ENCODE peak calls at places on chromosome 22, in five cellular contexts. One of them, this sample, is unnamed.

GRCh38 chr22:46390105-46390651 is 54.7 kb downstream of the TRMU start:
- DNase-seq in mammary epithelial cell: no peak
- DNase-seq in heart right ventricle: no peak
- DNase-seq in prostate gland: no peak
- DNase-seq in transverse colon: no peak
- DNase-seq in this sample: no peak

GRCh38 chr22:37225481-37225880 is 13.2 kb upstream of the SSTR3 start:
- DNase-seq in mammary epithelial cell: no peak
- DNase-seq in heart right ventricle: no peak
- DNase-seq in prostate gland: no peak
- DNase-seq in transverse colon: peak; percentile 35
- DNase-seq in this sample: no peak

GRCh38 chr22:26702906-26703830 is 45.8 kb downstream of the MIAT start:
- DNase-seq in mammary epithelial cell: peak; percentile 13
- DNase-seq in heart right ventricle: no peak
- DNase-seq in prostate gland: no peak
- DNase-seq in transverse colon: no peak
- DNase-seq in this sample: no peak

GRCh38 chr22:30717331-30717921 is 22.8 kb downstream of the OSBP2 start:
- DNase-seq in mammary epithelial cell: peak; percentile 85
- DNase-seq in heart right ventricle: no peak
- DNase-seq in prostate gland: no peak
- DNase-seq in transverse colon: no peak
- DNase-seq in this sample: no peak

GRCh38 chr22:43142881-43143562 is at the start of gene MCAT:
- DNase-seq in mammary epithelial cell: peak; percentile 76
- DNase-seq in heart right ventricle: peak; percentile 82
- DNase-seq in prostate gland: peak; percentile 75
- DNase-seq in transverse colon: peak; percentile 90
- DNase-seq in this sample: peak; percentile 70

GRCh38 chr22:25852223-25852622 is 110.2 kb downstream of the MYO18B start:
- DNase-seq in mammary epithelial cell: no peak
- DNase-seq in heart right ventricle: no peak
- DNase-seq in prostate gland: no peak
- DNase-seq in transverse colon: no peak
- DNase-seq in this sample: no peak

GRCh38 chr22:36510384-36510783 is 3.5 kb upstream of the FOXRED2 start:
- DNase-seq in mammary epithelial cell: no peak
- DNase-seq in heart right ventricle: no peak
- DNase-seq in prostate gland: no peak
- DNase-seq in transverse colon: no peak
- DNase-seq in this sample: no peak

GRCh38 chr22:25057013-25057881 is 104.7 kb downstream of the KIAA1671 start:
- DNase-seq in mammary epithelial cell: peak; percentile 30
- DNase-seq in heart right ventricle: peak; percentile 46
- DNase-seq in prostate gland: peak; percentile 58
- DNase-seq in transverse colon: peak; percentile 82
- DNase-seq in this sample: peak; percentile 78

GRCh38 chr22:17785185-17786184 is 11.2 kb upstream of the BID start:
- DNase-seq in mammary epithelial cell: peak; percentile 39
- DNase-seq in heart right ventricle: peak; percentile 45
- DNase-seq in prostate gland: peak; percentile 34
- DNase-seq in transverse colon: peak; percentile 84
- DNase-seq in this sample: peak; percentile 57

GRCh38 chr22:40325315-40325714 is 21.0 kb upstream of the ADSL start:
- DNase-seq in mammary epithelial cell: no peak
- DNase-seq in heart right ventricle: no peak
- DNase-seq in prostate gland: no peak
- DNase-seq in transverse colon: no peak
- DNase-seq in this sample: no peak

GRCh38 chr22:41779889-41780505 is 20.5 kb upstream of the CCDC134 start:
- DNase-seq in mammary epithelial cell: no peak
- DNase-seq in heart right ventricle: no peak
- DNase-seq in prostate gland: no peak
- DNase-seq in transverse colon: no peak
- DNase-seq in this sample: no peak

GRCh38 chr22:24188705-24189248 is 7.5 kb downstream of the SUSD2 start:
- DNase-seq in mammary epithelial cell: peak; percentile 14
- DNase-seq in heart right ventricle: no peak
- DNase-seq in prostate gland: no peak
- DNase-seq in transverse colon: no peak
- DNase-seq in this sample: no peak

GRCh38 chr22:43293259-43293658 is 49.9 kb downstream of the SCUBE1 start:
- DNase-seq in mammary epithelial cell: no peak
- DNase-seq in heart right ventricle: no peak
- DNase-seq in prostate gland: peak; percentile 17
- DNase-seq in transverse colon: peak; percentile 58
- DNase-seq in this sample: no peak

GRCh38 chr22:38731703-38732161 is 24.1 kb downstream of the SUN2 start:
- DNase-seq in mammary epithelial cell: no peak
- DNase-seq in heart right ventricle: no peak
- DNase-seq in prostate gland: no peak
- DNase-seq in transverse colon: no peak
- DNase-seq in this sample: no peak

GRCh38 chr22:21779444-21779843 is 43.9 kb upstream of the YPEL1 start:
- DNase-seq in mammary epithelial cell: no peak
- DNase-seq in heart right ventricle: no peak
- DNase-seq in prostate gland: no peak
- DNase-seq in transverse colon: no peak
- DNase-seq in this sample: no peak

GRCh38 chr22:45552580-45553332 is 50.1 kb downstream of the FBLN1 start:
- DNase-seq in mammary epithelial cell: peak; percentile 87
- DNase-seq in heart right ventricle: peak; percentile 73
- DNase-seq in prostate gland: no peak
- DNase-seq in transverse colon: peak; percentile 44
- DNase-seq in this sample: no peak

GRCh38 chr22:23181763-23182288 is 1.5 kb downstream of the BCR start:
- DNase-seq in mammary epithelial cell: no peak
- DNase-seq in heart right ventricle: no peak
- DNase-seq in prostate gland: no peak
- DNase-seq in transverse colon: no peak
- DNase-seq in this sample: no peak

GRCh38 chr22:29946220-29946619 is 63.2 kb downstream of the MTMR3 start:
- DNase-seq in mammary epithelial cell: no peak
- DNase-seq in heart right ventricle: no peak
- DNase-seq in prostate gland: no peak
- DNase-seq in transverse colon: no peak
- DNase-seq in this sample: no peak

GRCh38 chr22:44473580-44473979 is 24.5 kb downstream of the RTL6 start:
- DNase-seq in mammary epithelial cell: no peak
- DNase-seq in heart right ventricle: no peak
- DNase-seq in prostate gland: no peak
- DNase-seq in transverse colon: no peak
- DNase-seq in this sample: no peak

GRCh38 chr22:35266277-35266676 is 9.0 kb downstream of the HMGXB4 start:
- DNase-seq in mammary epithelial cell: no peak
- DNase-seq in heart right ventricle: no peak
- DNase-seq in prostate gland: peak; percentile 20
- DNase-seq in transverse colon: no peak
- DNase-seq in this sample: no peak

GRCh38 chr22:32202539-32203180 is 2.2 kb downstream of the RFPL2 start:
- DNase-seq in mammary epithelial cell: peak; percentile 51
- DNase-seq in heart right ventricle: peak; percentile 18
- DNase-seq in prostate gland: peak; percentile 53
- DNase-seq in transverse colon: peak; percentile 71
- DNase-seq in this sample: no peak

GRCh38 chr22:17633217-17633997 is 4.9 kb upstream of the ATP6V1E1 start:
- DNase-seq in mammary epithelial cell: peak; percentile 97
- DNase-seq in heart right ventricle: no peak
- DNase-seq in prostate gland: peak; percentile 67
- DNase-seq in transverse colon: no peak
- DNase-seq in this sample: no peak

GRCh38 chr22:47676685-47677084 is 914.2 kb downstream of the TBC1D22A start:
- DNase-seq in mammary epithelial cell: no peak
- DNase-seq in heart right ventricle: no peak
- DNase-seq in prostate gland: no peak
- DNase-seq in transverse colon: no peak
- DNase-seq in this sample: no peak

GRCh38 chr22:47674600-47674999 is 912.1 kb downstream of the TBC1D22A start:
- DNase-seq in mammary epithelial cell: no peak
- DNase-seq in heart right ventricle: no peak
- DNase-seq in prostate gland: no peak
- DNase-seq in transverse colon: no peak
- DNase-seq in this sample: no peak

GRCh38 chr22:47678048-47678447 is 915.6 kb downstream of the TBC1D22A start:
- DNase-seq in mammary epithelial cell: no peak
- DNase-seq in heart right ventricle: no peak
- DNase-seq in prostate gland: no peak
- DNase-seq in transverse colon: no peak
- DNase-seq in this sample: no peak

DNA sequence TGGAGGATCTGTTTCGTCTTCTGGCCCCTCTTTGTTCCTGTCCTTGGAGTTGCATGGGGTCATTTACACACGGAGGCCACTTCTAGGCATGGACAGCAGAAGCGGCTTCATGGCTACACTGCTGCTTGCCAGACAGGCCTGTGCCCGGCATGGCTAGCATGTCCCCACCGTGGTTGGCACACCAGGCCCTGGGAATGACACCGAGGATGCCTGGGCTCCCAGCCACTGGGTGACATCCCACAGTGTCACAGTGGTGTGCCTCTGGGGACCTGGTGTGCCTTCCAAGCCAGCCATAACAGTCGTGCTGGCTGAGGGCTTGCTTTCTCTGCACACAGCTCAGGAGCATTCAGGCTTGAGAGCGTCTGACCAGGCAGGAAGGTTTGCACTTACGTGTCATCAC is 910.1 kb downstream of the TBC1D22A start:
- DNase-seq in mammary epithelial cell: no peak
- DNase-seq in heart right ventricle: no peak
- DNase-seq in prostate gland: no peak
- DNase-seq in transverse colon: no peak
- DNase-seq in this sample: no peak
- H3K9me3 ChIP-seq in mammary epithelial cell: peaks cover 47% of the 10 kb centered on the region
- H3K9me3 ChIP-seq in heart right ventricle: no peaks in the 10 kb centered on the region
- H3K9me3 ChIP-seq in prostate gland: no peaks in the 10 kb centered on the region
- H3K9me3 ChIP-seq in transverse colon: no peaks in the 10 kb centered on the region
- H3K9me3 ChIP-seq in this sample: no peaks in the 10 kb centered on the region

DNA sequence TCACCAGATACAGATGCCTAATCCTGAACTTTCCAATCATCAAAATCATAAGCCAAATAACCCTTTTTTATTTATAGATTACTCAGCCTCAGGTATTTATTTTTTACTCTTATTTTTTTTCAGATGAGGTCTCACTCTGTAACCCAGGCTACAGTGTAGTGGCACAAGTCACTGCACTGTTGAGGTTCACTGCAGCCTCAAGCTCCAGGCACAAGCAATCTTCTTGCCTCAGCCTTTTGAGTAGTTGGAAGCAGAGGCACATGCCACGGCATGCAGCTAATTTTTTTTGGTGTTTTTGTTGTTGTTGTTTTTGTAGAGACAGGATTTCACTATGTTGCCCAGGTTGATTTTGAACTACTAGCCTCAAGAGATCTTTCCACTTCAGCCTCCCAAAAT is 49.5 kb downstream of the TTC28 start:
- DNase-seq in mammary epithelial cell: no peak
- DNase-seq in heart right ventricle: no peak
- DNase-seq in prostate gland: no peak
- DNase-seq in transverse colon: no peak
- DNase-seq in this sample: no peak
- H3K9me3 ChIP-seq in mammary epithelial cell: no peaks in the 10 kb centered on the region
- H3K9me3 ChIP-seq in heart right ventricle: no peaks in the 10 kb centered on the region
- H3K9me3 ChIP-seq in prostate gland: no peaks in the 10 kb centered on the region
- H3K9me3 ChIP-seq in transverse colon: no peaks in the 10 kb centered on the region
- H3K9me3 ChIP-seq in this sample: no peaks in the 10 kb centered on the region

GRCh38 chr22:47422736-47423135 is 660.3 kb downstream of the TBC1D22A start:
- DNase-seq in mammary epithelial cell: no peak
- DNase-seq in heart right ventricle: no peak
- DNase-seq in prostate gland: no peak
- DNase-seq in transverse colon: no peak
- DNase-seq in this sample: no peak
- H3K9me3 ChIP-seq in mammary epithelial cell: peaks cover 41% of the 10 kb centered on the region
- H3K9me3 ChIP-seq in heart right ventricle: no peaks in the 10 kb centered on the region
- H3K9me3 ChIP-seq in prostate gland: no peaks in the 10 kb centered on the region
- H3K9me3 ChIP-seq in transverse colon: no peaks in the 10 kb centered on the region
- H3K9me3 ChIP-seq in this sample: no peaks in the 10 kb centered on the region

GRCh38 chr22:47398921-47399790 is 636.7 kb downstream of the TBC1D22A start:
- DNase-seq in mammary epithelial cell: no peak
- DNase-seq in heart right ventricle: no peak
- DNase-seq in prostate gland: no peak
- DNase-seq in transverse colon: no peak
- DNase-seq in this sample: no peak

GRCh38 chr22:47396515-47396914 is 634.1 kb downstream of the TBC1D22A start:
- DNase-seq in mammary epithelial cell: no peak
- DNase-seq in heart right ventricle: no peak
- DNase-seq in prostate gland: no peak
- DNase-seq in transverse colon: no peak
- DNase-seq in this sample: no peak

GRCh38 chr22:47396105-47396504 is 633.7 kb downstream of the TBC1D22A start:
- DNase-seq in mammary epithelial cell: no peak
- DNase-seq in heart right ventricle: no peak
- DNase-seq in prostate gland: no peak
- DNase-seq in transverse colon: no peak
- DNase-seq in this sample: no peak

GRCh38 chr22:47398491-47398890 is 636.0 kb downstream of the TBC1D22A start:
- DNase-seq in mammary epithelial cell: no peak
- DNase-seq in heart right ventricle: no peak
- DNase-seq in prostate gland: no peak
- DNase-seq in transverse colon: no peak
- DNase-seq in this sample: no peak

GRCh38 chr22:47397673-47398072 is 635.2 kb downstream of the TBC1D22A start:
- DNase-seq in mammary epithelial cell: no peak
- DNase-seq in heart right ventricle: no peak
- DNase-seq in prostate gland: no peak
- DNase-seq in transverse colon: no peak
- DNase-seq in this sample: no peak
- H3K9me3 ChIP-seq in mammary epithelial cell: peaks cover 49% of the 10 kb centered on the region
- H3K9me3 ChIP-seq in heart right ventricle: no peaks in the 10 kb centered on the region
- H3K9me3 ChIP-seq in prostate gland: no peaks in the 10 kb centered on the region
- H3K9me3 ChIP-seq in transverse colon: no peaks in the 10 kb centered on the region
- H3K9me3 ChIP-seq in this sample: no peaks in the 10 kb centered on the region

This sample was measured in T-helper 17 cell.